ENCODE peak calls at places on chromosomes 2 and 18, in six cellular contexts. B, F, Q, K, Z and P are unnamed samples.

GRCh38 chr2:64133828-64134227 is 10.4 kb downstream of the PELI1 start:
- DNase-seq in B (no peak), F (no peak), Q (peak), K (no peak), Z (peak), P (no peak)

GRCh38 chr2:11348209-11348749 is 3.8 kb upstream of the ROCK2 start:
- DNase-seq in B (no peak), F (no peak), Q (no peak), K (no peak), Z (no peak), P (no peak)

GRCh38 chr2:150280255-150280654 is 207.2 kb downstream of the RND3 start:
- DNase-seq in B (peak), F (no peak), Q (no peak), K (no peak), Z (no peak), P (no peak)

GRCh38 chr2:7988440-7988839 is 693.4 kb upstream of the ID2 start:
- DNase-seq in B (no peak), F (no peak), Q (peak), K (no peak), Z (no peak), P (no peak)

GRCh38 chr2:117980783-117981676 is 32.8 kb downstream of the CCDC93 start:
- DNase-seq in B (no peak), F (no peak), Q (peak), K (no peak), Z (peak), P (peak)

GRCh38 chr2:14492920-14493503 is 139.5 kb upstream of the LRATD1 start:
- DNase-seq in B (no peak), F (no peak), Q (peak), K (no peak), Z (peak), P (peak)

GRCh38 chr2:3094999-3095958 is 282.3 kb downstream of the EIPR1 start:
- DNase-seq in B (no peak), F (no peak), Q (no peak), K (no peak), Z (no peak), P (no peak)

GRCh38 chr2:36502081-36502480 is 95.9 kb downstream of the FEZ2 start:
- DNase-seq in B (no peak), F (no peak), Q (no peak), K (no peak), Z (no peak), P (no peak)

GRCh38 chr2:131588152-131588873 is 60.6 kb downstream of the CCDC74A start:
- DNase-seq in B (no peak), F (no peak), Q (no peak), K (no peak), Z (no peak), P (no peak)

GRCh38 chr18:52160652-52161051 is 179.3 kb upstream of the DCC start:
- DNase-seq in B (no peak), F (no peak), Q (peak), K (no peak), Z (peak), P (no peak)

GRCh38 chr2:30656079-30656478 is 151.2 kb downstream of the CAPN13 start:
- DNase-seq in B (no peak), F (no peak), Q (no peak), K (no peak), Z (no peak), P (no peak)

GRCh38 chr18:54218299-54218698 is 6.2 kb downstream of the MBD2 start:
- DNase-seq in B (no peak), F (no peak), Q (no peak), K (no peak), Z (no peak), P (peak)

GRCh38 chr18:42114310-42114943 is 159.4 kb downstream of the PIK3C3 start:
- DNase-seq in B (peak), F (no peak), Q (peak), K (peak), Z (no peak), P (peak)

GRCh38 chr2:226351711-226352110 is 447.9 kb downstream of the IRS1 start:
- DNase-seq in B (no peak), F (no peak), Q (no peak), K (no peak), Z (no peak), P (no peak)

GRCh38 chr2:205698556-205699282 is 16.4 kb downstream of the NRP2 start:
- DNase-seq in B (no peak), F (no peak), Q (no peak), K (no peak), Z (no peak), P (no peak)

GRCh38 chr2:119823734-119824334 is 64.1 kb downstream of the PTPN4 start:
- DNase-seq in B (no peak), F (no peak), Q (peak), K (no peak), Z (no peak), P (peak)

GRCh38 chr2:96201338-96201737 is 7.3 kb downstream of the STARD7 start:
- DNase-seq in B (no peak), F (no peak), Q (no peak), K (no peak), Z (no peak), P (no peak)

GRCh38 chr2:62198237-62198633 is 2.3 kb downstream of the B3GNT2 start:
- DNase-seq in B (no peak), F (no peak), Q (no peak), K (no peak), Z (no peak), P (no peak)

DNA sequence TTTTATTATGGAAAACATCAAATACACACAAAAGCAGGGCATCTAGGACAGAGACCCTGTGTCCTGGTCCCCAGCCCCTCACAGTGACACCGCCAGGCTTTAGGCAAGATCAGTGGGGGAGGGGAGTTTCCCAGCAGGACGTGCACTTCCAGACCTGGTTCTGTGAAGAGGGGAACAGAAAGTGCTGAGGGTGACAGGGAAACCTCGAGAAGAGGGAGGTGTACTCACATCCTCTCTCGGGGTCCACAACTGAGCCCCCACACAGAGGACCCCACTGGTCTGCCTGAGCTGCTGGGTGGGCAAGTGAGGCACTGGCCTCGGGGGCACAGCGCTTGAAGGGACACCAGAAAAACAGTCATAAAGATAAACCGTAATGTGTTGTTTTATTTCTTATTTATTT is 4.4 kb upstream of the GPR35 start:
- DNase-seq in B (no peak), F (peak), Q (no peak), K (no peak), Z (no peak), P (no peak)
- H3K4me3 ChIP-seq in B (no peak), F (no peak), Q (no peak), K (no peak), Z (no peak), P (no peak)

GRCh38 chr2:157875720-157876065 is 437 bp downstream of the ACVR1 start:
- DNase-seq in B (peak), F (peak), Q (peak), K (peak), Z (no peak), P (peak)
- H3K27ac ChIP-seq in B (peak), F (peak), Q (peak), K (peak), Z (no peak), P (peak)

GRCh38 chr2:57726294-57726693 is 320.3 kb upstream of the VRK2 start:
- DNase-seq in B (no peak), F (no peak), Q (no peak), K (no peak), Z (no peak), P (no peak)

DNA sequence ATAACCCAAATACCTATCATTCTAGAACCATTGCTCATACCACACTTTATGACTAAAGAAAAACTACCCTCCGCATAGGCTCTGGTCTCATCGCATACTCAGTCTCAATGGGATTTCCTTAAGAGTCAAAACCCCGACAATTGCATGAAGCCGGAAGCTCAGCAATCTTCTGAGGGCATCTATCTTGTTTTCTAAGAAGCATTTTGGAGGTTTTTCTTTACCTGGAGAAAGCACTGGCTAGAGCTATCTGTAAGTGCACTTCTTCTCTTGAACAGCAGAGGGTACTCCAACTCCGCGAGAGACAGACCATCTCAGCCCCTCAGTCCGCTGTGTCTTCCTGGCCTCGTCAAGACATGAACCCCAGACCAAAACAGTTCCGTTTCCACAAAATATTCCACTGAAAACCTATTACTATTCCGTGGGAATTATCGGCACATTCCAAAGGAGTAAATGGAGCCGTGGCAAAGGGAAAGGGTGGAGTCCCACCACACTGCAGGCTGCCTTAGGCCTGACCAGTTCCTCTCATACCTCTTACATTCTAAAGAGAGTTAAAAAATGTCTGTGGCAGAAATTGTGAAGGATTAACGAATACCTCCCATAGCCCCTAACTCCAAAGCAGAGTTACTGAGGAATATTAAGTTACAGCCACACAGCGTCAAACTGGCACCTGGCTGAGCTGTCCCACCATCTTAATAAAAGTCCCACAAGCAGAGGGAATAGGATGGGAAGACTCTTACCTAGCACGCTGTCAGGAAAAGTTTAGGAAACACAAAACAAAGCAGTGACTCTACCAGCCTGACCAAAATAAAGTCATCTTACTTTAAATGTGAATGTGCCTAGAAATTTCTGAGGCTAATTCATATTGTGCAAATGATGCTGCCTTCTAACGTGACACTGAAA is 325.6 kb upstream of the VRK2 start:
- DNase-seq in B (no peak), F (no peak), Q (peak), K (peak), Z (peak), P (peak)
- H3K4me3 ChIP-seq in B (no peak), F (peak), Q (peak), K (no peak), Z (peak), P (no peak)

DNA sequence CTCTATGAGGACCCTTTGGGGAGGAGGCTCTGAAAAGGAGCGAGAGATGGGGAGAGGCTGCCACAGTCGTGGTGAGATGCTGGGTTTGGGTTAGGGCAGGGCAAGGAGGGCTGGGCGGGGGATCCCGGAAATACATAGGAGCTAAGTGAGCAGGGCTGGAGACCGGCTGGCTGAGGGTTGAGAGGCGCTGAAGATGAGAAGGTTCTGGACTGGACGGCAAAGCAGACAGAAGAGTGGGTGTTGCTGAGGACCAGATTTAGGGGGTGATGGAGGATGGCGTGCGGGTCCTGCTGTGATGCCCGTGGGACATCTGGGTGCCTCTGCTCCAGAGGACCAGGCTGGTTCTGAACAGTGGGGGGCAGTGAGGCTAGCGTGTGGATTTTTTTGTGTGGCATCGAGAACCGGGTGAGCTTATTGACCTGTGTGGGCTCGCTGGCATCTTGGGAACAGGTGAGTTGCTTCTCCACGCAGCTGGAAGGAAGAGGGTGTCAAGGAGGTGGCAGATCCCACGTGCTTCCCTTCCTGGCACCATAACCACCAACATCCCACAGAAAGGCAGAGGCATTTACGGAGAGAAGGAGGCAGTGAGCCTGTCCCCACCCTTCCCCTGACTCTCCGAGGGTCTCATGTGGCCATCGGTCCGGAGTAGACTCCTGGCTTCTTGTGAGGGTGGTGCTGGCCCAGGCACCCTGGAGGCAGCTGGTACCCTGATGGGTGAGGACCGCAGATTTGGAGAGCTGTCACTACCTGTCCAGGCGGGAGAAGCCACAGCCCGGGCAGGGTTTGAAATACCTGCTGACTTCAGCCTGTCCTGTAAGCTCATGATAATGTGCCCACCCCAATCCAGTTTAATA is 70.3 kb downstream of the ASB1 start:
- DNase-seq in B (no peak), F (no peak), Q (no peak), K (no peak), Z (no peak), P (no peak)
- H3K27ac ChIP-seq in B (no peak), F (no peak), Q (no peak), K (no peak), Z (no peak), P (no peak)

GRCh38 chr2:17303496-17303895 is 214.7 kb downstream of the RAD51AP2 start:
- DNase-seq in B (no peak), F (no peak), Q (peak), K (no peak), Z (peak), P (no peak)
- H3K4me3 ChIP-seq in B (no peak), F (no peak), Q (no peak), K (no peak), Z (peak), P (no peak)

GRCh38 chr2:222040333-222040732 is 258.5 kb downstream of the PAX3 start:
- DNase-seq in B (no peak), F (no peak), Q (no peak), K (no peak), Z (no peak), P (no peak)

GRCh38 chr2:222037211-222037610 is 261.6 kb downstream of the PAX3 start:
- DNase-seq in B (no peak), F (no peak), Q (no peak), K (no peak), Z (no peak), P (no peak)

GRCh38 chr2:222039821-222040220 is 259.0 kb downstream of the PAX3 start:
- DNase-seq in B (no peak), F (no peak), Q (no peak), K (no peak), Z (no peak), P (no peak)

GRCh38 chr2:222034058-222034457 is 264.7 kb downstream of the PAX3 start:
- DNase-seq in B (no peak), F (peak), Q (no peak), K (peak), Z (no peak), P (no peak)

DNA sequence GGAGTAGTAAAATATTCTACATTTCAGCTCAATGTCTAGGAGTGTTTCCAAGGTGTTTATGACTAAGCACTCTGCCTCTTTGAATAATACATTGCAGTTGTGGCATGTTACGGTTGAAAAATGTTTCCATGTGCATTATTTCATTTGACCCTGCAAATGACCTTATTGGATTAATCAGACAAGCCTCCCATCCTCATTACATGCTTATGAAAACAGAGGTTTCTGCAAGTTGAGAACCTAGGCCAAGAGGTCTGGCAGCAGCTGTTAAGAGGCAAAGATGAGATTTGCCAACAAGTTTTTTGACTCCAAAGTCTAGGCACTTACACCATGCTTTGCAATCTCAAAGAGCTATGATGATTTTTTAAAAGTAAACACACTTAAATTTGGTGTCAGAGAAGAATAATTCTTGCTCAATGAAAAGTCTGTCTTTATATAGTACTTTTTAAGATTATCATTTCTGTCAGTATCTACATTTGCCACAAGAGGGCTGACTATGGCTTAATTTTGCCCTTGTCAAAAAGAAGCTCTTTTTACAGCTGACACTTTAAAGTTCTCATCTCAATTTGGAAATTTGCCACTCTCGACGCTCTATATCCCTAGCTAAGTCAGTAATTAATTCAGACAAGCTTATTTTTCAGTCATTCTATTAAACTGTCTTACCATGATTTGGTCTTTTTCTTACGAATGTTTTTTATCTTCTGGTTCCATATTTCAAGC is 260.6 kb downstream of the PAX3 start:
- DNase-seq in B (no peak), F (no peak), Q (peak), K (no peak), Z (no peak), P (no peak)
- H3K27ac ChIP-seq in B (no peak), F (no peak), Q (no peak), K (no peak), Z (no peak), P (no peak)

DNA sequence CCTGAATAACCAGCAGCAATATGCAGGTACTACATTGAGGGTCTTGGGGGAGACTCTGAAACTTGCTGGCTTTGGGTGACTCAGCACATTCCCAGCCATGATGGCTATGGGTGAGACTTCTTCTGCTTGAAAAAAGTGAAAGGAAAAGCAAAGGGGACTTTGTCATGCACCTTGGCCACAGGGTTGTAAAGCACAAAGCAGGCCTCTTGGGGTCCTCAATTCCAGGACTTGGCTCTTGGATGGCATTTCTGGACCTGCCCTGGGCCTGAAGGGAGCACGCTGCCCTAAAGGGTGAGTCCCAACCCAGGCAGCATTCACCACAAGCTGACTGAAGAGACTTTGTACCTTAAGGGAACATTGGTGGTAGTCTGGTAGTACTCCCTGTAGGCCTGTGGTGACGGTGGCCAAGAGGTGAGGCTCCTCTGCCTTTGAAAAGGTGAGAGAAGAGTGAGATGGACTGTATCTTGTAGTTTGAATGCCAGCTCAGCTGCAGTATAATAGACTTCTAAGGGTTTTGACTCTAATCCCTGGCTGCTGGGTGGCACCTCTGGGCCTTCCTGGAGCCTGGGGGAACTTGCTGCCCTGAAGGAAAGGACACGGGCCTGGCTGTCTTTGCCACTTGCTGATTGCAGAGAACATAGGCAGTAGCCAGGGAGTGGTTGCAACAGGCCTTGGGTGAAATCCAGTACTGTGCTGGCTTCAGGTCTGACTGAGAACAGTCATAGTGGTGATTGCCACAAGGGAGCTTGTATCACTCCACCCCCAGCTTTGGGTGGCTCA is 36.5 kb upstream of the CYTIP start:
- DNase-seq in B (peak), F (peak), Q (no peak), K (peak), Z (no peak), P (peak)
- H3K4me3 ChIP-seq in B (no peak), F (no peak), Q (no peak), K (no peak), Z (no peak), P (no peak)